ENCODE peak calls at places on chromosomes 4 and X, in four cellular contexts. One of them, this sample, is unnamed.

GRCh38 chr4:6446538-6447451 is 25.6 kb downstream of the PPP2R2C start:
- DNase-seq in adrenal gland: peak; percentile 26
- DNase-seq in A549: no peak
- DNase-seq in sigmoid colon: no peak
- DNase-seq in this sample: no peak

GRCh38 chr4:51894246-51894645 is 51.3 kb downstream of the DCUN1D4 start:
- DNase-seq in adrenal gland: no peak
- DNase-seq in A549: no peak
- DNase-seq in sigmoid colon: no peak
- DNase-seq in this sample: no peak

GRCh38 chr4:107122736-107123135 is 86.6 kb upstream of the DKK2 start:
- DNase-seq in adrenal gland: no peak
- DNase-seq in A549: no peak
- DNase-seq in sigmoid colon: no peak
- DNase-seq in this sample: no peak

GRCh38 chr4:114076865-114077264 is 97.4 kb upstream of the ARSJ start:
- DNase-seq in adrenal gland: no peak
- DNase-seq in A549: no peak
- DNase-seq in sigmoid colon: no peak
- DNase-seq in this sample: no peak

GRCh38 chr4:156971168-156971601 is 414 bp downstream of the PDGFC start:
- DNase-seq in adrenal gland: no peak
- DNase-seq in A549: no peak
- DNase-seq in sigmoid colon: peak; percentile 67
- DNase-seq in this sample: peak; percentile 62

GRCh38 chrX:39601193-39602085 is 496.3 kb downstream of the BCOR start:
- DNase-seq in adrenal gland: no peak
- DNase-seq in A549: no peak
- DNase-seq in sigmoid colon: no peak
- DNase-seq in this sample: no peak

GRCh38 chrX:17024896-17025295 is 78.4 kb downstream of the REPS2 start:
- DNase-seq in adrenal gland: peak; percentile 30
- DNase-seq in A549: no peak
- DNase-seq in sigmoid colon: no peak
- DNase-seq in this sample: no peak

GRCh38 chrX:9362529-9362928 is 102.3 kb upstream of the TBL1X start:
- DNase-seq in adrenal gland: no peak
- DNase-seq in A549: no peak
- DNase-seq in sigmoid colon: no peak
- DNase-seq in this sample: no peak

GRCh38 chr4:99640676-99641075 is 17.0 kb downstream of the C4orf54 start:
- DNase-seq in adrenal gland: no peak
- DNase-seq in A549: no peak
- DNase-seq in sigmoid colon: no peak
- DNase-seq in this sample: no peak

GRCh38 chr4:190016369-190017289 is 10.4 kb downstream of the FRG2 start:
- DNase-seq in adrenal gland: no peak
- DNase-seq in A549: no peak
- DNase-seq in sigmoid colon: no peak
- DNase-seq in this sample: no peak

GRCh38 chr4:190018201-190018920 is 8.7 kb downstream of the FRG2 start:
- DNase-seq in adrenal gland: no peak
- DNase-seq in A549: no peak
- DNase-seq in sigmoid colon: no peak
- DNase-seq in this sample: no peak

GRCh38 chr4:190017357-190018200 is 9.5 kb downstream of the FRG2 start:
- DNase-seq in adrenal gland: no peak
- DNase-seq in A549: no peak
- DNase-seq in sigmoid colon: no peak
- DNase-seq in this sample: no peak

GRCh38 chr4:190015538-190016368 is 11.3 kb downstream of the FRG2 start:
- DNase-seq in adrenal gland: no peak
- DNase-seq in A549: no peak
- DNase-seq in sigmoid colon: no peak
- DNase-seq in this sample: no peak

DNA sequence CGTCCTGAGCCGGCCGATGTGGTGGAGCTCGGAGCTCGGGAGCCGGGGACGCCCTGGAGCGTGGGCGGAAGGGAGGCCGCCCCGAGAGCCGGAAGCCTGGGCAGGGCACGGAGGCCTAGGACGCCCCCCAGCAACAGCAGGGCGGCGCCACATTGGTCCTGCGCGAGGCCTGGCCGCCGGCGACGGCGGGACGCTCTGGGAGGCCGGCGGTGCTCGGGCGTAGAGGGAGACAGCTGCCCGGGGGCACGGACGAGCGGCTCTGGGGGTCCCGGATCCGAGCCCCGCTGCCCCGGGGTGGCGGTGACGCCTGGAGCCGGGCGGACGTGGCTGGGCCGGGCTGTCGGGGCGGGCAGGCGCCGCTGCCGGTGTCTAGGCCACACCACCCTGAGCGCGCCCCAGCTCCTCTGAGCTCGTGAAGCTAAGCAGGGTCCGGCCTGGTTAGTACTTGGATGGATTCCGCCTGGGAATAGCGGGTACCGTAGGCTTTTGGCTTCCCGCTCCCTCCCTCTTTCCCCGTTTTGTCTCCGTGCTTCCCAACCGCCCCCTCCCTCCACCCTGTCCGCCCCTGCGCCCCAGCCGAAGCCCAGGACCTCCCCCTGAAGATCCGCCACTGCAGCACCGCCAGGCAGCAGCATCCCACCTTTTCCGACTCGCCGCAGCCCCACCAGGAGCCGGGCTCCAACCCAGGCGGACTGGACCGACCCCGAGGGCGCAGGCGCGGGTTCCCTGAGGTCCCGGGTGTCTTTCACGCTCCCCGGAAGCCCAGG is 12.1 kb downstream of the FRG2 start:
- DNase-seq in adrenal gland: no peak
- DNase-seq in A549: no peak
- DNase-seq in sigmoid colon: no peak
- DNase-seq in this sample: peak; percentile 55
- TF ChIP-seq POLR2A in adrenal gland: no peak
- TF ChIP-seq POLR2A in A549: no peak
- TF ChIP-seq POLR2A in sigmoid colon: no peak
- TF ChIP-seq POLR2A in this sample: no peak

GRCh38 chr4:184506527-184507121 is 32.3 kb upstream of the IRF2 start:
- DNase-seq in adrenal gland: peak; percentile 31
- DNase-seq in A549: peak; percentile 8
- DNase-seq in sigmoid colon: no peak
- DNase-seq in this sample: no peak
- TF ChIP-seq POLR2A in adrenal gland: no peak
- TF ChIP-seq POLR2A in A549: no peak
- TF ChIP-seq POLR2A in sigmoid colon: no peak
- TF ChIP-seq POLR2A in this sample: no peak

DNA sequence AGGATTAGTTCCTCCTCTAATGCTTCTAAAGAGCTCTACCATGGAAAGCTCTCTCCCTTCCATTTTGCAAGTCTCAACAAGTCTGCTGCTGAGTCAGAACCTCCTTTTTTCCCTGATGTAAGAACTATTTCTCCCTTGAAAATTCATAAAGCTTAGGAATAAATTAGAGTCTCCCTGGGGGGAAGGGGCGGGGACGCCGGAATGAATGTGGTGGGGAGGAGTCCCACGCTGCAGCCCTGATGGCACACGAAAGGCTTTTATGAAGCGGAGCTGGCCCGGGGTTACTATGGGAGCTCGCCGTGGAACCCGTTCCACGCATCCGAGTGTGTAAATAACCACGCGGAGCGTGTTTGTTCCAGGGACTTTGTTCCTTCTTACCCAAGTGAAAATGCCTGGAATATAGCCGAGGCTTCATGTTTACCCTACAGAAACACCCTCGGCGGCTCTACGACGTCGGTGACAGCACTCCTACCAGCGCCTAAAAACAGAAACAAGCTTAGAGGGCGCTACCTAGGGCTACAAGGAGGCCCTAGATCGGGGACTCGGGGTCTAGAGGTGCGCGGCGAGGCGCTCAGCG is 945 bp upstream of the CPEB2 start:
- DNase-seq in adrenal gland: peak; percentile 86
- DNase-seq in A549: peak; percentile 18
- DNase-seq in sigmoid colon: peak; percentile 92
- DNase-seq in this sample: peak; percentile 76
- TF ChIP-seq POLR2A in adrenal gland: peak; percentile 54
- TF ChIP-seq POLR2A in A549: no peak
- TF ChIP-seq POLR2A in sigmoid colon: no peak
- TF ChIP-seq POLR2A in this sample: no peak

GRCh38 chrX:129932137-129932791 is 26.3 kb downstream of the UTP14A start:
- DNase-seq in adrenal gland: peak; percentile 92
- DNase-seq in A549: peak; percentile 80
- DNase-seq in sigmoid colon: peak; percentile 97
- DNase-seq in this sample: peak; percentile 90

GRCh38 chrX:129933700-129934099 is 27.7 kb downstream of the UTP14A start:
- DNase-seq in adrenal gland: no peak
- DNase-seq in A549: no peak
- DNase-seq in sigmoid colon: no peak
- DNase-seq in this sample: no peak

GRCh38 chrX:129930941-129931410 is 25.0 kb downstream of the UTP14A start:
- DNase-seq in adrenal gland: no peak
- DNase-seq in A549: no peak
- DNase-seq in sigmoid colon: no peak
- DNase-seq in this sample: no peak

GRCh38 chrX:129932792-129933321 is 26.9 kb downstream of the UTP14A start:
- DNase-seq in adrenal gland: peak; percentile 54
- DNase-seq in A549: peak; percentile 38
- DNase-seq in sigmoid colon: peak; percentile 71
- DNase-seq in this sample: peak; percentile 62

GRCh38 chrX:129931411-129932136 is 25.6 kb downstream of the UTP14A start:
- DNase-seq in adrenal gland: peak; percentile 96
- DNase-seq in A549: peak; percentile 95
- DNase-seq in sigmoid colon: peak; percentile 97
- DNase-seq in this sample: peak; percentile 87
- TF ChIP-seq POLR2A in adrenal gland: peak; percentile 46
- TF ChIP-seq POLR2A in A549: peak; percentile 58
- TF ChIP-seq POLR2A in sigmoid colon: no peak
- TF ChIP-seq POLR2A in this sample: peak; percentile 15

GRCh38 chrX:29952016-29952415 is 263.3 kb upstream of the MAGEB2 start:
- DNase-seq in adrenal gland: no peak
- DNase-seq in A549: no peak
- DNase-seq in sigmoid colon: no peak
- DNase-seq in this sample: no peak
- TF ChIP-seq POLR2A in adrenal gland: no peak
- TF ChIP-seq POLR2A in A549: no peak
- TF ChIP-seq POLR2A in sigmoid colon: no peak
- TF ChIP-seq POLR2A in this sample: no peak

DNA sequence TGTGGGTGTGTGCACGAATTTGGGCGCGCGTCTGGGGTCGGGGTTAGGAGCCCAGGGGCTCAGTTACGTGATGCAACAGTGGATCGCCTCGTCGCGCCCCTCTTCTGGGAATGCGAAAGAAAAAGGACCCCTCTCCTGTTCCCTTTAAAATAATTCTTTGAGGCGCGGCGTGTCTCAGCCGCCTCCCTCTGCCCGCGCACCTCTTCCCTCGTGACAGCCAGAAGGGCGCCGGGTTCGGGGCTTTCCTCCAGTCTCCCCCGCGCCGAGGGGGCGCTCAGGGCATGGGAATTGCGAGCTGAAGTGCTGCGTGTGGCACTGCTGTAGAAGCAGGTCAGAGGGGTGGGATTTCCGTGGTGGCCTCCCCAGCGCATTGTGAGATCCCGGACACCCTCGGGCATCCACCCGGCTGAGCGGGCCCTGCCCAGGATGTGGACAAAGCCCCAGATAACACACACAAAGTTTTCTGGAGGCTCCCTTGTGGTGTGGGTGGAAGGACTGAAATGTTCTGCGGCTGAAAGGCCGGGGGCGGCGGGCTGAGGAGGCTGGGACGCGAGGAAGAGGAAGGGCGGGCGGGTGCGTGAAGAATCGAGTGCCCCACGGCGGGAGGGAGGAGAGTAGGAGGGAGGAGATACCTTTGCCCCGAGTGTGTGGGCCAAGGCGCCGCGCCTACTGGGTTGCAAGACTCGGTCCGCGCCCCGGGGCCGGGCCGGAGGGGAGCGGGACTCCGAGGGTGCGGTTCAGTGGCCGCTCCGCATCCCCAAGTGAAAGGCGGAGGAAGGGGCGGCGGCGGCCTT is 697 bp downstream of the SEPTIN11 start:
- DNase-seq in adrenal gland: peak; percentile 13
- DNase-seq in A549: peak; percentile 19
- DNase-seq in sigmoid colon: peak; percentile 83
- DNase-seq in this sample: peak; percentile 59
- TF ChIP-seq POLR2A in adrenal gland: no peak
- TF ChIP-seq POLR2A in A549: no peak
- TF ChIP-seq POLR2A in sigmoid colon: no peak
- TF ChIP-seq POLR2A in this sample: no peak

DNA sequence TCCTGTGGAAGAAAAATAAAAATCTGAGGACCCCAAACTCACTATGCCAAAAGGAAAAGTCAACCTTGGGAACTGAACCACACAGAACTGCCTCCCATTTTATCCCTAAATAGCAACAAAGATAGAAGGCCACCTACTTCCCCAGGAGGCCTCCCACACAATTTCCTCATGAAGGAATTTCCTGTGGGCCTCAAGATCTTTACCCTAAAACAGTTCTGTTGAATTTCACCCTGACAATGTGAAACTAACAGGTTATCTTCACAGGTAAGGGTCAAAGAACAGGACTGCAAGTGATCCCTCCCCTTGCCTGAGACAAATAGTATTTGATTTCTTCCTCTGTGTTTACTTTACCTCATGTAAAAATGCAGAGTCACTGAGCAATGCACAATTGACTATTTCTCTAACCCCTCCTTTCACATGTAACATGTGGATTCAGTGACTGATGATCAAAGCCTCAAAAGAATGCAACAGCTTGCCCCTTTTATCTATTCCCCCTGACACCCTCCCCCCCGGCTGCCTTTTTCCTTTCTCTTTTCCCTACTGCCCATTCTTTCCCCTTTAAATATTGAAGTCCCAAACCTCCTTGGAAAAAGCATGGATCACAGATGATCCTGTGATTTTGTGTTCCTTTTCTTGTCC is 33.3 kb downstream of the MEPE start:
- DNase-seq in adrenal gland: no peak
- DNase-seq in A549: no peak
- DNase-seq in sigmoid colon: no peak
- DNase-seq in this sample: no peak
- TF ChIP-seq POLR2A in adrenal gland: no peak
- TF ChIP-seq POLR2A in A549: no peak
- TF ChIP-seq POLR2A in sigmoid colon: no peak
- TF ChIP-seq POLR2A in this sample: peak; percentile 45